ENCODE peak calls at places on chromosomes 4 and X, in five cellular contexts. Z is endothelial cell of umbilical vein, I is HepG2, P is HCT116, S is GM23338. D is an unnamed sample.

GRCh38 chr4:10584042-10584441 is 100.5 kb downstream of the CLNK start:
- DNase-seq in P (no peak), Z (peak), S (no peak), I (peak), D (no peak)

GRCh38 chrX:33686105-33686504 is 446.0 kb downstream of the FAM47A start:
- DNase-seq in Z (no peak), P (no peak), S (no peak), I (no peak), D (no peak)

GRCh38 chrX:43446752-43447151 is 209.3 kb upstream of the MAOA start:
- DNase-seq in I (no peak), Z (no peak), S (no peak), P (no peak), D (no peak)

GRCh38 chrX:10110984-10111363 is 45.8 kb upstream of the CLCN4 start:
- DNase-seq in I (no peak), P (no peak), S (no peak), Z (peak), D (no peak)

GRCh38 chr4:73867783-73868182 is 1.4 kb upstream of the CXCL1 start:
- DNase-seq in I (no peak), S (peak), P (peak), Z (no peak), D (no peak)

GRCh38 chr4:8103421-8103820 is 55.2 kb downstream of the ABLIM2 start:
- DNase-seq in P (no peak), Z (no peak), S (no peak), I (no peak), D (no peak)

GRCh38 chr4:75834772-75835154 is 67.5 kb downstream of the PPEF2 start:
- DNase-seq in I (peak), Z (no peak), S (no peak), P (no peak), D (no peak)

GRCh38 chr4:972651-973424 is 531 bp downstream of the DGKQ start:
- DNase-seq in P (no peak), S (peak), I (no peak), Z (peak), D (no peak)

GRCh38 chr4:712916-713632 is 7.4 kb downstream of the PCGF3 start:
- DNase-seq in P (no peak), Z (no peak), I (no peak), S (no peak), D (no peak)

GRCh38 chrX:84469226-84469625 is 33.0 kb downstream of the HDX start:
- DNase-seq in S (no peak), P (no peak), I (no peak), Z (peak), D (no peak)

GRCh38 chr4:108168672-108169562 is at the start of gene LEF1:
- DNase-seq in I (no peak), Z (peak), S (peak), P (no peak), D (no peak)
- TF ChIP-seq EZH2 in I (no peak), Z (peak), S (peak), P (no peak), D (no peak)

DNA sequence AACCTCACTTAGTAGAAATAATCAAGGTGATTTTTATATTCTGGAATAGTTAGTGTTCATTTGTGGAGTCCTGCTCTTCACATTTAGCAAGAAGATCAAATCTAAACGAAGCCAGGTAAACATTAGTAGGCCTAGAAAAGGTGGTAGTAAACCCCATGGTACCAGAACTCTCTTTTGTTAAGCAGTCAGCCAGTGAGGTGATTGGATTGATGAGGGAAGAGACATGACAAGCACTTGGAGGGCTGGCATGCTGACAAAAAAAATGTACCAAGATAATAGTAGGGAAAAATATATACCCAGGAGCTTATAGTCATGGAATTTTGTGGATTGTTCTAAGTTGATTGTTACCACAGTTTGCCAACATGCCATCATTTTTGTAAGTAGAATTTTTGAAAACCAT is 163.8 kb downstream of the BANK1 start:
- DNase-seq in Z (peak), I (no peak), P (no peak), S (peak), D (no peak)
- TF ChIP-seq POLR2AphosphoS5 in Z (no peak), I (no peak), P (no peak), S (no peak), D (no peak)

GRCh38 chr4:121070274-121070673 is 2.1 kb downstream of the NDNF start:
- DNase-seq in P (no peak), Z (no peak), S (peak), I (no peak), D (no peak)
- H3K4me3 ChIP-seq in P (no peak), Z (no peak), S (peak), I (no peak), D (peak)

GRCh38 chr4:190020790-190021717 is 6.0 kb downstream of the FRG2 start:
- DNase-seq in P (no peak), Z (no peak), I (peak), S (peak), D (no peak)
- TF ChIP-seq EZH2 in P (no peak), Z (peak), I (no peak), S (peak), D (no peak)

GRCh38 chrX:100931218-100931924 is 2.7 kb upstream of the XKRX start:
- DNase-seq in Z (no peak), I (no peak), S (no peak), P (no peak), D (no peak)

GRCh38 chrX:100924370-100924769 is 4.3 kb downstream of the XKRX start:
- DNase-seq in Z (no peak), S (no peak), P (no peak), I (no peak), D (no peak)

GRCh38 chrX:100926453-100926852 is 2.3 kb downstream of the XKRX start:
- DNase-seq in S (no peak), Z (no peak), P (no peak), I (no peak), D (no peak)

GRCh38 chrX:100931925-100932285 is 3.2 kb upstream of the XKRX start:
- DNase-seq in S (no peak), P (no peak), Z (no peak), I (no peak), D (no peak)

GRCh38 chrX:100928660-100929613 is at the start of gene XKRX:
- DNase-seq in P (peak), S (peak), Z (peak), I (no peak), D (no peak)
- TF ChIP-seq POLR2AphosphoS5 in P (no peak), S (no peak), Z (no peak), I (no peak), D (no peak)

GRCh38 chr4:15470149-15470520 is 453 bp downstream of the CC2D2A start:
- DNase-seq in Z (no peak), I (no peak), S (no peak), P (no peak), D (no peak)
- H3K4me3 ChIP-seq in Z (peak), I (no peak), S (peak), P (no peak), D (no peak)

GRCh38 chrX:2390754-2391153 is 110.0 kb downstream of the DHRSX start:
- DNase-seq in P (no peak), I (no peak), S (no peak), Z (no peak), D (no peak)
- TF ChIP-seq EZH2 in P (no peak), I (no peak), S (no peak), Z (no peak), D (no peak)

GRCh38 chrX:23737413-23737812 is 5.7 kb downstream of the ACOT9 start:
- DNase-seq in S (no peak), P (no peak), Z (no peak), I (no peak), D (no peak)

GRCh38 chrX:23745786-23746185 is 2.7 kb upstream of the ACOT9 start:
- DNase-seq in P (no peak), I (no peak), Z (peak), S (no peak), D (no peak)

GRCh38 chrX:23742174-23742692 is 843 bp downstream of the ACOT9 start:
- DNase-seq in I (peak), Z (peak), S (peak), P (no peak), D (peak)

GRCh38 chrX:23742693-23743622 is at the start of gene ACOT9:
- DNase-seq in Z (peak), P (peak), I (peak), S (peak), D (peak)
- TF ChIP-seq POLR2AphosphoS5 in Z (peak), P (peak), I (peak), S (peak), D (peak)

D was measured in SK-N-MC.